ENCODE peak calls at places on chromosome 5, in six cellular contexts. R is GM12865, Z is mucosa of descending colon, V is MCF 10A, J is cardiac fibroblast, E is HFFc6. C is an unnamed sample.
A peak's percentile ranks its signal among the peaks of the same experiment; 100 is the strongest.

GRCh38 chr5:39760385-39761198 is 335.8 kb upstream of the DAB2 start:
- DNase-seq in R (no peak), Z (no peak), V (peak; percentile 88), J (peak; percentile 99), E (peak; percentile 95), C (no peak)

GRCh38 chr5:6003040-6003825 is 375.1 kb downstream of the MED10 start:
- DNase-seq in R (no peak), Z (no peak), V (no peak), J (no peak), E (no peak), C (no peak)

GRCh38 chr5:84239509-84239908 is 145.2 kb downstream of the EDIL3 start:
- DNase-seq in R (no peak), Z (no peak), V (peak; percentile 50), J (peak; percentile 64), E (no peak), C (no peak)

GRCh38 chr5:41406424-41406823 is 104.0 kb downstream of the PLCXD3 start:
- DNase-seq in R (no peak), Z (no peak), V (no peak), J (no peak), E (no peak), C (no peak)

GRCh38 chr5:1789838-1790462 is 9.7 kb downstream of the MRPL36 start:
- DNase-seq in R (no peak), Z (no peak), V (peak; percentile 26), J (peak; percentile 77), E (peak; percentile 79), C (no peak)

GRCh38 chr5:94407023-94407422 is 211.4 kb downstream of the KIAA0825 start:
- DNase-seq in R (peak; percentile 12), Z (no peak), V (peak; percentile 28), J (peak; percentile 41), E (no peak), C (no peak)

GRCh38 chr5:151141535-151141934 is 16.0 kb downstream of the ANXA6 start:
- DNase-seq in R (peak; percentile 91), Z (peak; percentile 58), V (no peak), J (no peak), E (no peak), C (no peak)

GRCh38 chr5:36507332-36507952 is 99.0 kb upstream of the SLC1A3 start:
- DNase-seq in R (peak; percentile 76), Z (peak; percentile 58), V (peak; percentile 87), J (peak; percentile 76), E (peak; percentile 57), C (no peak)

GRCh38 chr5:174995827-174996226 is 271.4 kb downstream of the MSX2 start:
- DNase-seq in R (no peak), Z (no peak), V (no peak), J (no peak), E (no peak), C (no peak)

GRCh38 chr5:1752881-1753280 is 46.8 kb downstream of the MRPL36 start:
- DNase-seq in R (no peak), Z (no peak), V (no peak), J (no peak), E (no peak), C (no peak)

GRCh38 chr5:72688926-72689325 is 127.5 kb upstream of the TNPO1 start:
- DNase-seq in R (no peak), Z (no peak), V (no peak), J (no peak), E (no peak), C (no peak)

DNA sequence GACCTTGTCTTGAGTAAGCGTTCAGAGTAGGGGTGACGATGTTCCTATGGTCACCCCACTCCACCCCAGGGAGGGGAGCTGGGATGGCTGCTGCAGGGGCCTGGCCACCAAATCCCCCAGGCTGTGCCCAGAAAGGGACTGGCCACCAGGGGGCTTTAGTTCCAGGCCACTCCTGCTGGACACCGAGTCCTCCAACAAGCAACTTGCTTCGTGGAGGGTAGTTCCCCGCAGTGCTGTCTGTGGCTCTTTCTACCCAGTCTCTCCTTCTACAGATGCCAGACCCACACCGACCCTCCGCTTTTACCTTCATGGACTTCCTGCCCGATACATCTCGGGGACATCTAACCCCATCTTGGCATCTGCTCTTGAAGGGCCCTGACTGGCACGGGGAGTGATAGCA is 35.7 kb upstream of the GABRP start:
- DNase-seq in R (no peak), Z (no peak), V (peak; percentile 51), J (peak; percentile 16), E (no peak), C (no peak)
- TF ChIP-seq CTCF in R (peak; percentile 2), Z (no peak), V (peak; percentile 25), J (peak; percentile 42), E (peak; percentile 78), C (peak; percentile 72)

GRCh38 chr5:148457183-148457620 is 73.4 kb downstream of the FBXO38 start:
- DNase-seq in R (peak; percentile 10), Z (no peak), V (peak; percentile 60), J (no peak), E (no peak), C (no peak)
- TF ChIP-seq CTCF in R (peak; percentile 14), Z (no peak), V (peak; percentile 52), J (peak; percentile 20), E (peak; percentile 53), C (peak; percentile 58)

GRCh38 chr5:137753986-137754235 is 252 bp downstream of the HNRNPA0 start:
- DNase-seq in R (no peak), Z (no peak), V (no peak), J (no peak), E (no peak), C (no peak)

GRCh38 chr5:137754961-137755762 is 999 bp upstream of the HNRNPA0 start:
- DNase-seq in R (no peak), Z (no peak), V (no peak), J (no peak), E (no peak), C (no peak)

GRCh38 chr5:137752873-137753226 is 1.3 kb downstream of the HNRNPA0 start:
- DNase-seq in R (no peak), Z (no peak), V (peak; percentile 47), J (peak; percentile 32), E (no peak), C (no peak)

GRCh38 chr5:137753227-137753985 is 757 bp downstream of the HNRNPA0 start:
- DNase-seq in R (peak; percentile 45), Z (peak; percentile 77), V (no peak), J (no peak), E (no peak), C (peak; percentile 72)

GRCh38 chr5:137754236-137754960 is at the start of gene HNRNPA0:
- DNase-seq in R (peak; percentile 99), Z (peak; percentile 98), V (peak; percentile 98), J (peak; percentile 98), E (peak; percentile 93), C (peak; percentile 96)
- TF ChIP-seq CTCF in R (no peak), Z (no peak), V (no peak), J (no peak), E (no peak), C (no peak)

DNA sequence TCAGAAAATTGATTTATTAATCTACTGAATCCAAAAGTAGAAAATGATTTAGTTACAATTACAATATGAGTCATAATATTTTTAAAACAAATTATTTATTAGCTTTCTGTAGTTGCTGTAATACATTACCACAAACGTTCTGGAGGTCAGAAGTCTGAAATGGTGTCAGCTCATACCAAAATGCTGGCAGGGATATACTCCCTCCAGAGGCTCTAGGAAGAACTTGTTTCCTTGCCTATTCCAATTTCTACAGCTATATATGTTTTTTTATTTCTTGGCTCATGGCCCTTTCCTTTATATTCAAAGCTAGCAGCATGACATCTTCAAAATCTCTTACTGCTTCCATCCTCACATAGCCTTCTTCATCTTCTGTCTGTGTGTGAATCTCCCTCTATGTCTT is 667.9 kb upstream of the ITGA1 start:
- DNase-seq in R (no peak), Z (no peak), V (no peak), J (no peak), E (no peak), C (no peak)
- TF ChIP-seq CTCF in R (no peak), Z (no peak), V (no peak), J (no peak), E (no peak), C (peak; percentile 41)

GRCh38 chr5:82244151-82244550 is 34.0 kb downstream of the RPS23 start:
- DNase-seq in R (no peak), Z (no peak), V (no peak), J (no peak), E (no peak), C (no peak)

GRCh38 chr5:82246960-82247574 is 31.1 kb downstream of the RPS23 start:
- DNase-seq in R (no peak), Z (no peak), V (no peak), J (no peak), E (no peak), C (no peak)

GRCh38 chr5:82244854-82245635 is 33.1 kb downstream of the RPS23 start:
- DNase-seq in R (no peak), Z (no peak), V (no peak), J (peak; percentile 6), E (no peak), C (no peak)
- TF ChIP-seq CTCF in R (no peak), Z (no peak), V (no peak), J (peak; percentile 1), E (no peak), C (no peak)

DNA sequence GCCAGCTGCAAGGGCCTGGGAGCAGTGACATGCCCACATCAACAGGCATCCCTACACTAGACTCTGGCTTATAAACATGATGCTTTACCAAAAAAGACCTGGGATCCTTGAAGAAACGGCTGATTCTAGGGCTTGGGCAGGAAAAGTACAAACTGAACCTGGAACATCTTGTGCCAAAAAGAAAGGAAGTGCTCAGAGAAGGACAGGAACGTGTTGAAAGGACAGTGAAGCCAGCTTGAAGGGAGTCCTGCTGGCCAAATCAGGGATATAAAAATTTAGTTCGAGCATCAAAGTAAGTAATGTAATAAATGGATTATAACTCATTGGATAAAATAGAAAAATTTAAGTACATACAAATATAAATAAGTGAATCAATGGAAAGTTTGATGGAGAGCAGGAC is 58.1 kb downstream of the ALDH7A1 start:
- DNase-seq in R (no peak), Z (no peak), V (no peak), J (peak; percentile 32), E (no peak), C (no peak)
- TF ChIP-seq CTCF in R (no peak), Z (no peak), V (no peak), J (peak; percentile 33), E (peak; percentile 64), C (peak; percentile 57)

DNA sequence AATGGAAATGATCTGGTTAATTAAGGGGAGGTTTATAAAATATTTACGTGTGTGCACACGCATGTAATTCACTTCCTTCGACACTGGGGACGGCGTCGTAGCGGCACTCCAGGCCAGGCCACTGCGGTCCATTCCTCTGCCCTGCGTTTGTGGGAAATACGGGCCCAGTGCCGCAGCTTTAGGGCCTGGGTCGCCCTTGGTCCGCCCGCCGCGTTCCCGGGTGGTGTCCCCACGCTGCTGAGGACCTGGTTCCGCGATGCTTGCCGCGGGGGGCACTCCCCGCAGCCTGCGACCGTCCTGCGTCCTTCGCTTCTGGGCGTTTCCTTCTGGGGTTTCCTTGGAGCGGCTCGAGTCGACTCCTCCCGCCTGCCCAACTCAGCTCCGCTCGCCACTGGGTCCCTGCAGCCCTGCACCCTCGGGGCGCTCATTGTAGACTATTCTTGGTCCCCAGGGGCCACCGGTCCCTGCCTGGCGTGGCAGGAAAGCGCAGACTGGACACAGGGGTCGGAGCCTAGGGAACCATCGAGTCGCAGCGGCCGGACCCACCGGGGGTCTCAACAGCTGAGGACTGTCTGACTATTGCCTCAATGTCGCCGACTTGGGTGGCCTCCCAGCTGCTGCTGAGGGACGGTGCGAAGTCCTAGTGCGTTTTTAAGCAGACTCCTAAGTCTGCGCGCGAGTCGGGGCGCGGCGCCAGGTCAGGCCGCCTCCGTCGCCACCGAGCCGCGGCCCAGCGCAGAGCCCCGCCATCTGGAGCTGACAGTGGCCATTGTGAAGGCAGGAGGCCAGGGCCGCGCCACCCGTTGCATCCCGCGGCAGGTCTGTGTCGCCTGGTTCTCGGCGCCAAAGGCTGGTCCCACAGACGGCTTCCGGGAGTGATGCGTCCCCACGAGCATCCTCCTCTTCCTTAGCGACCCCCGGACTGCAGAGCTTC is 4.4 kb upstream of the IRX1 start:
- DNase-seq in R (no peak), Z (no peak), V (no peak), J (no peak), E (no peak), C (no peak)
- TF ChIP-seq CTCF in R (no peak), Z (no peak), V (no peak), J (no peak), E (no peak), C (peak; percentile 69)